ENCODE peak calls at places on chromosomes 1 and 21, in seven cellular contexts. One of them, this sample, is unnamed.

GRCh38 chr1:226717256-226717909 is 21.7 kb downstream of the ITPKB start:
- DNase-seq in IMR-90: no peak
- DNase-seq in trophoblast cell: no peak
- DNase-seq in mesendoderm: no peak
- DNase-seq in mesenchymal stem cell: no peak
- DNase-seq in neuronal stem cell: no peak
- DNase-seq in H1: no peak
- DNase-seq in this sample: no peak

GRCh38 chr1:235397733-235398132 is 30.5 kb downstream of the TBCE start:
- DNase-seq in IMR-90: peak
- DNase-seq in trophoblast cell: peak
- DNase-seq in mesendoderm: no peak
- DNase-seq in mesenchymal stem cell: peak
- DNase-seq in neuronal stem cell: no peak
- DNase-seq in H1: no peak
- DNase-seq in this sample: no peak

GRCh38 chr1:160567858-160568682 is 11.2 kb downstream of the CD84 start:
- DNase-seq in IMR-90: no peak
- DNase-seq in trophoblast cell: no peak
- DNase-seq in mesendoderm: peak
- DNase-seq in mesenchymal stem cell: no peak
- DNase-seq in neuronal stem cell: no peak
- DNase-seq in H1: no peak
- DNase-seq in this sample: no peak

GRCh38 chr1:19942088-19942487 is 18.7 kb upstream of the PLA2G2E start:
- DNase-seq in IMR-90: no peak
- DNase-seq in trophoblast cell: no peak
- DNase-seq in mesendoderm: no peak
- DNase-seq in mesenchymal stem cell: no peak
- DNase-seq in neuronal stem cell: no peak
- DNase-seq in H1: no peak
- DNase-seq in this sample: no peak

GRCh38 chr1:180451504-180451903 is 50.9 kb downstream of the ACBD6 start:
- DNase-seq in IMR-90: no peak
- DNase-seq in trophoblast cell: no peak
- DNase-seq in mesendoderm: no peak
- DNase-seq in mesenchymal stem cell: no peak
- DNase-seq in neuronal stem cell: no peak
- DNase-seq in H1: no peak
- DNase-seq in this sample: no peak

GRCh38 chr1:212045981-212046380 is 10.4 kb downstream of the DTL start:
- DNase-seq in IMR-90: peak
- DNase-seq in trophoblast cell: peak
- DNase-seq in mesendoderm: no peak
- DNase-seq in mesenchymal stem cell: no peak
- DNase-seq in neuronal stem cell: no peak
- DNase-seq in H1: no peak
- DNase-seq in this sample: no peak

GRCh38 chr1:227942021-227942715 is 5.6 kb downstream of the WNT9A start:
- DNase-seq in IMR-90: no peak
- DNase-seq in trophoblast cell: no peak
- DNase-seq in mesendoderm: no peak
- DNase-seq in mesenchymal stem cell: no peak
- DNase-seq in neuronal stem cell: no peak
- DNase-seq in H1: no peak
- DNase-seq in this sample: peak

GRCh38 chr1:52328615-52329014 is 37.4 kb downstream of the CC2D1B start:
- DNase-seq in IMR-90: peak
- DNase-seq in trophoblast cell: no peak
- DNase-seq in mesendoderm: no peak
- DNase-seq in mesenchymal stem cell: no peak
- DNase-seq in neuronal stem cell: no peak
- DNase-seq in H1: no peak
- DNase-seq in this sample: no peak

GRCh38 chr21:41753001-41753725 is 13.7 kb downstream of the RIPK4 start:
- DNase-seq in IMR-90: no peak
- DNase-seq in trophoblast cell: no peak
- DNase-seq in mesendoderm: no peak
- DNase-seq in mesenchymal stem cell: no peak
- DNase-seq in neuronal stem cell: no peak
- DNase-seq in H1: no peak
- DNase-seq in this sample: no peak

GRCh38 chr1:78483903-78484302 is 6.9 kb upstream of the PTGFR start:
- DNase-seq in IMR-90: peak
- DNase-seq in trophoblast cell: no peak
- DNase-seq in mesendoderm: peak
- DNase-seq in mesenchymal stem cell: no peak
- DNase-seq in neuronal stem cell: no peak
- DNase-seq in H1: no peak
- DNase-seq in this sample: peak

GRCh38 chr1:60989745-60990718 is 92.3 kb upstream of the NFIA start:
- DNase-seq in IMR-90: peak
- DNase-seq in trophoblast cell: no peak
- DNase-seq in mesendoderm: no peak
- DNase-seq in mesenchymal stem cell: no peak
- DNase-seq in neuronal stem cell: no peak
- DNase-seq in H1: no peak
- DNase-seq in this sample: no peak

GRCh38 chr1:199774433-199775089 is 252.9 kb upstream of the NR5A2 start:
- DNase-seq in IMR-90: peak
- DNase-seq in trophoblast cell: no peak
- DNase-seq in mesendoderm: no peak
- DNase-seq in mesenchymal stem cell: no peak
- DNase-seq in neuronal stem cell: no peak
- DNase-seq in H1: no peak
- DNase-seq in this sample: no peak

GRCh38 chr1:9891207-9891606 is 18.9 kb downstream of the CTNNBIP1 start:
- DNase-seq in IMR-90: peak
- DNase-seq in trophoblast cell: no peak
- DNase-seq in mesendoderm: no peak
- DNase-seq in mesenchymal stem cell: no peak
- DNase-seq in neuronal stem cell: no peak
- DNase-seq in H1: no peak
- DNase-seq in this sample: no peak

GRCh38 chr1:84693009-84693408 is 2.7 kb upstream of the SSX2IP start:
- DNase-seq in IMR-90: no peak
- DNase-seq in trophoblast cell: no peak
- DNase-seq in mesendoderm: no peak
- DNase-seq in mesenchymal stem cell: peak
- DNase-seq in neuronal stem cell: no peak
- DNase-seq in H1: no peak
- DNase-seq in this sample: no peak

GRCh38 chr1:212153635-212154034 is 118.1 kb downstream of the DTL start:
- DNase-seq in IMR-90: no peak
- DNase-seq in trophoblast cell: no peak
- DNase-seq in mesendoderm: no peak
- DNase-seq in mesenchymal stem cell: no peak
- DNase-seq in neuronal stem cell: no peak
- DNase-seq in H1: no peak
- DNase-seq in this sample: no peak

GRCh38 chr1:9905010-9905409 is 5.1 kb downstream of the CTNNBIP1 start:
- DNase-seq in IMR-90: peak
- DNase-seq in trophoblast cell: no peak
- DNase-seq in mesendoderm: no peak
- DNase-seq in mesenchymal stem cell: peak
- DNase-seq in neuronal stem cell: no peak
- DNase-seq in H1: no peak
- DNase-seq in this sample: no peak

GRCh38 chr21:26007911-26008579 is 162.5 kb downstream of the APP start:
- DNase-seq in IMR-90: peak
- DNase-seq in trophoblast cell: no peak
- DNase-seq in mesendoderm: no peak
- DNase-seq in mesenchymal stem cell: peak
- DNase-seq in neuronal stem cell: no peak
- DNase-seq in H1: no peak
- DNase-seq in this sample: no peak

GRCh38 chr1:2452583-2453315 is 23.3 kb upstream of the PLCH2 start:
- DNase-seq in IMR-90: peak
- DNase-seq in trophoblast cell: no peak
- DNase-seq in mesendoderm: no peak
- DNase-seq in mesenchymal stem cell: no peak
- DNase-seq in neuronal stem cell: no peak
- DNase-seq in H1: no peak
- DNase-seq in this sample: no peak

GRCh38 chr1:109151146-109151545 is 37.2 kb downstream of the ELAPOR1 start:
- DNase-seq in IMR-90: peak
- DNase-seq in trophoblast cell: no peak
- DNase-seq in mesendoderm: peak
- DNase-seq in mesenchymal stem cell: peak
- DNase-seq in neuronal stem cell: peak
- DNase-seq in H1: peak
- DNase-seq in this sample: peak

GRCh38 chr1:227922501-227923352 is 25.0 kb downstream of the WNT9A start:
- DNase-seq in IMR-90: no peak
- DNase-seq in trophoblast cell: no peak
- DNase-seq in mesendoderm: no peak
- DNase-seq in mesenchymal stem cell: no peak
- DNase-seq in neuronal stem cell: peak
- DNase-seq in H1: no peak
- DNase-seq in this sample: no peak

GRCh38 chr1:79845951-79846350 is 839.4 kb upstream of the ADGRL4 start:
- DNase-seq in IMR-90: peak
- DNase-seq in trophoblast cell: no peak
- DNase-seq in mesendoderm: no peak
- DNase-seq in mesenchymal stem cell: peak
- DNase-seq in neuronal stem cell: no peak
- DNase-seq in H1: no peak
- DNase-seq in this sample: no peak

GRCh38 chr1:232018512-232019340 is 392.1 kb downstream of the DISC1 start:
- DNase-seq in IMR-90: no peak
- DNase-seq in trophoblast cell: no peak
- DNase-seq in mesendoderm: no peak
- DNase-seq in mesenchymal stem cell: no peak
- DNase-seq in neuronal stem cell: no peak
- DNase-seq in H1: no peak
- DNase-seq in this sample: no peak

DNA sequence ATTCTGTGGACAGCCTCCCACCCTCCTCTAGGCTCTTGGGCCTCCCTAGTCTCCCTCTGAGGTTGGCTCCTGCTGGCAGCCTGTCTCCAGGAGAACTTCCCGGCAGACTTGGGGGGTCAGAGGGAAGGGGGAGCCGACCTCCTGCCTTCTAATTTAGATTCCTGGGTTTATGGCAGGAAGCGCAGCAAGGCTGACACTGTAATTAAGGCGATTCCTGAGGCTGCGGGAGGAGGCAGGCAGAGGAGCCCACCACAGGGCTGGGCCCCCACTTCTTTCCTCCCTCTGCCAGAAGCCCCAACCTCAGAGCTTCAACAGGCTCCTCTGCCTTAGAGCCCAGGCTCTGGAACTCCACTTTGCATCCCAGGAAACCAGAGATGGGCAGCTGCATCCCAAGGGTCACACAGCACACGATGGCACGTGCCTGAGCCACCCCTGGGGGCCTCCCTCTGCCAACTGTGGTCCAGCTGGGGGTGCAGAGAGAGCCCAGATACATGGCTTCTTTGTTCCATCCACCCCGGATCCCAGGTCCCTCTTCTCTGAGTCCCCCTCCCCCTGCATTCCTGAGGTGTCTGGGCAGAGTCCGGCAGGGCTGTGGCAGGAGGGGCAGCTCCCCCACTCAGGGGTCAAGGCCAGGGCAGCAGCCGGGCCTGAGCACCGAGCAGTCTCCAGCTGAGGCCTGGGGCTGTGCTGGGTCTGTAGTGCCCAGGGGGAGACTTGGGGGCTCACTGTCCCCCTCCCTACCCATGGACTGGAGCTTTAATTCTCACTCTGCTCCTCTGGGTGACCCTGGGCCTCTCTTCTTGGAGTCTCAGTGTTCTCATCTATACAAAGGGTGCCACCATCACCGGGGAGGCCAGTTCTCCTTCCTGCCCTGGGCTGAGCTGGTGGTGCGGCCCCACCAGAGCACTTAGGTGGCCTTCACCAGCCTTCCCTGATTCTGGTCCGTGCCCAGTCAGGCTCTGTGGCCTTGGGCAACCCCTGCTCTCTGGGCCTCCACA is 39.4 kb upstream of the FAM131C start:
- DNase-seq in IMR-90: no peak
- DNase-seq in trophoblast cell: no peak
- DNase-seq in mesendoderm: peak
- DNase-seq in mesenchymal stem cell: peak
- DNase-seq in neuronal stem cell: no peak
- DNase-seq in H1: peak
- DNase-seq in this sample: peak
- H2BK5ac ChIP-seq in IMR-90: no peak
- H2BK5ac ChIP-seq in trophoblast cell: no peak
- H2BK5ac ChIP-seq in mesendoderm: peak
- H2BK5ac ChIP-seq in mesenchymal stem cell: no peak
- H2BK5ac ChIP-seq in neuronal stem cell: no peak
- H2BK5ac ChIP-seq in H1: no peak
- H2BK5ac ChIP-seq in this sample: no peak

GRCh38 chr1:153612111-153612754 is 704 bp downstream of the S100A16 start:
- DNase-seq in IMR-90: no peak
- DNase-seq in trophoblast cell: no peak
- DNase-seq in mesendoderm: no peak
- DNase-seq in mesenchymal stem cell: no peak
- DNase-seq in neuronal stem cell: no peak
- DNase-seq in H1: no peak
- DNase-seq in this sample: no peak
- H2BK5ac ChIP-seq in IMR-90: peak
- H2BK5ac ChIP-seq in trophoblast cell: no peak
- H2BK5ac ChIP-seq in mesendoderm: no peak
- H2BK5ac ChIP-seq in mesenchymal stem cell: peak
- H2BK5ac ChIP-seq in neuronal stem cell: no peak
- H2BK5ac ChIP-seq in H1: peak
- H2BK5ac ChIP-seq in this sample: no peak

GRCh38 chr1:151455966-151456365 is 3.3 kb downstream of the POGZ start:
- DNase-seq in IMR-90: no peak
- DNase-seq in trophoblast cell: no peak
- DNase-seq in mesendoderm: no peak
- DNase-seq in mesenchymal stem cell: no peak
- DNase-seq in neuronal stem cell: no peak
- DNase-seq in H1: no peak
- DNase-seq in this sample: no peak
- H2BK5ac ChIP-seq in IMR-90: no peak
- H2BK5ac ChIP-seq in trophoblast cell: no peak
- H2BK5ac ChIP-seq in mesendoderm: no peak
- H2BK5ac ChIP-seq in mesenchymal stem cell: no peak
- H2BK5ac ChIP-seq in neuronal stem cell: no peak
- H2BK5ac ChIP-seq in H1: no peak
- H2BK5ac ChIP-seq in this sample: no peak

DNA sequence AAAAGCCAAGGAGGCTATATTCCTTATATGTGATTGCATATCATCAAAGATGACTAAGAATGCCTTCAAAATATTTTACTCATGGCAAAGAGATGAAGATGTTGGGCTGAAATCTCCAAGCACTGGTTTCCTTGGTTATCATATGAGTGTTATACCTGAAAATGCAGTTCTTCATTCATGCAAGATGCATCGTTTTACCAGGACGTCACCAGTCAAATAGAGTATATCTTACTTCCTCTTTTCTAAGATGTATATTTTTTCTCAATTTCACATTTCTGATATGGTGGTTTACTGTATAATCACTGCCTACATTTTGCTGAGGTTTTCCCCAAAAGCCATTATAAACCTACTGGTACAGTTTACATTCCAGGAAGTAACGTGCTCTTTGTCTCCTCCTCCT is 1085.7 kb downstream of the NCAM2 start:
- DNase-seq in IMR-90: no peak
- DNase-seq in trophoblast cell: no peak
- DNase-seq in mesendoderm: no peak
- DNase-seq in mesenchymal stem cell: no peak
- DNase-seq in neuronal stem cell: no peak
- DNase-seq in H1: no peak
- DNase-seq in this sample: no peak
- H2BK5ac ChIP-seq in IMR-90: no peak
- H2BK5ac ChIP-seq in trophoblast cell: no peak
- H2BK5ac ChIP-seq in mesendoderm: no peak
- H2BK5ac ChIP-seq in mesenchymal stem cell: no peak
- H2BK5ac ChIP-seq in neuronal stem cell: no peak
- H2BK5ac ChIP-seq in H1: no peak
- H2BK5ac ChIP-seq in this sample: no peak

This sample was measured in H9.